ENCODE peak calls at places on chromosomes 7 and 10, in ten cellular contexts. One of them, this sample, is unnamed. For H3K9me3, the result is how much of the 10 kb centered on the place peaks cover.

GRCh38 chr7:117666689-117667088 is 186.9 kb downstream of the CFTR start:
- DNase-seq in fibroblast of lung: no peak
- DNase-seq in RWPE2: no peak
- DNase-seq in heart left ventricle: no peak
- DNase-seq in transverse colon: no peak
- DNase-seq in spleen: no peak
- DNase-seq in esophagus squamous epithelium: no peak
- DNase-seq in left ventricle myocardium inferior: no peak
- DNase-seq in CD8-positive, alpha-beta T cell: no peak
- DNase-seq in colonic mucosa: no peak
- DNase-seq in this sample: no peak

GRCh38 chr10:8312861-8313260 is 258.4 kb downstream of the GATA3 start:
- DNase-seq in fibroblast of lung: no peak
- DNase-seq in RWPE2: no peak
- DNase-seq in heart left ventricle: no peak
- DNase-seq in transverse colon: no peak
- DNase-seq in spleen: no peak
- DNase-seq in esophagus squamous epithelium: no peak
- DNase-seq in left ventricle myocardium inferior: no peak
- DNase-seq in CD8-positive, alpha-beta T cell: no peak
- DNase-seq in colonic mucosa: no peak
- DNase-seq in this sample: no peak

GRCh38 chr10:91051834-91052233 is 130.9 kb upstream of the ANKRD1 start:
- DNase-seq in fibroblast of lung: peak
- DNase-seq in RWPE2: no peak
- DNase-seq in heart left ventricle: no peak
- DNase-seq in transverse colon: peak
- DNase-seq in spleen: no peak
- DNase-seq in esophagus squamous epithelium: no peak
- DNase-seq in left ventricle myocardium inferior: peak
- DNase-seq in CD8-positive, alpha-beta T cell: no peak
- DNase-seq in colonic mucosa: no peak
- DNase-seq in this sample: no peak

GRCh38 chr7:149644754-149645153 is 128.6 kb downstream of the ZNF467 start:
- DNase-seq in fibroblast of lung: no peak
- DNase-seq in RWPE2: no peak
- DNase-seq in heart left ventricle: no peak
- DNase-seq in transverse colon: no peak
- DNase-seq in spleen: no peak
- DNase-seq in esophagus squamous epithelium: no peak
- DNase-seq in left ventricle myocardium inferior: no peak
- DNase-seq in CD8-positive, alpha-beta T cell: no peak
- DNase-seq in colonic mucosa: no peak
- DNase-seq in this sample: no peak

GRCh38 chr10:21625623-21626229 is 91.7 kb downstream of the MLLT10 start:
- DNase-seq in fibroblast of lung: no peak
- DNase-seq in RWPE2: no peak
- DNase-seq in heart left ventricle: no peak
- DNase-seq in transverse colon: no peak
- DNase-seq in spleen: no peak
- DNase-seq in esophagus squamous epithelium: no peak
- DNase-seq in left ventricle myocardium inferior: no peak
- DNase-seq in CD8-positive, alpha-beta T cell: no peak
- DNase-seq in colonic mucosa: no peak
- DNase-seq in this sample: no peak

GRCh38 chr10:66931340-66931948 is 5.6 kb downstream of the LRRTM3 start:
- DNase-seq in fibroblast of lung: peak
- DNase-seq in RWPE2: no peak
- DNase-seq in heart left ventricle: no peak
- DNase-seq in transverse colon: no peak
- DNase-seq in spleen: no peak
- DNase-seq in esophagus squamous epithelium: no peak
- DNase-seq in left ventricle myocardium inferior: no peak
- DNase-seq in CD8-positive, alpha-beta T cell: no peak
- DNase-seq in colonic mucosa: no peak
- DNase-seq in this sample: peak

GRCh38 chr7:101790566-101791293 is 26.7 kb upstream of the CUX1 start:
- DNase-seq in fibroblast of lung: no peak
- DNase-seq in RWPE2: no peak
- DNase-seq in heart left ventricle: no peak
- DNase-seq in transverse colon: no peak
- DNase-seq in spleen: peak
- DNase-seq in esophagus squamous epithelium: no peak
- DNase-seq in left ventricle myocardium inferior: no peak
- DNase-seq in CD8-positive, alpha-beta T cell: no peak
- DNase-seq in colonic mucosa: no peak
- DNase-seq in this sample: no peak

GRCh38 chr10:17206210-17206709 is 4.8 kb upstream of the TRDMT1 start:
- DNase-seq in fibroblast of lung: peak
- DNase-seq in RWPE2: no peak
- DNase-seq in heart left ventricle: no peak
- DNase-seq in transverse colon: no peak
- DNase-seq in spleen: no peak
- DNase-seq in esophagus squamous epithelium: no peak
- DNase-seq in left ventricle myocardium inferior: no peak
- DNase-seq in CD8-positive, alpha-beta T cell: peak
- DNase-seq in colonic mucosa: no peak
- DNase-seq in this sample: no peak

GRCh38 chr10:112375721-112376577 is 2.0 kb downstream of the ACSL5 start:
- DNase-seq in fibroblast of lung: peak
- DNase-seq in RWPE2: no peak
- DNase-seq in heart left ventricle: peak
- DNase-seq in transverse colon: peak
- DNase-seq in spleen: peak
- DNase-seq in esophagus squamous epithelium: no peak
- DNase-seq in left ventricle myocardium inferior: peak
- DNase-seq in CD8-positive, alpha-beta T cell: peak
- DNase-seq in colonic mucosa: peak
- DNase-seq in this sample: no peak

GRCh38 chr10:11587860-11588259 is 23.6 kb downstream of the USP6NL start:
- DNase-seq in fibroblast of lung: no peak
- DNase-seq in RWPE2: no peak
- DNase-seq in heart left ventricle: no peak
- DNase-seq in transverse colon: no peak
- DNase-seq in spleen: no peak
- DNase-seq in esophagus squamous epithelium: no peak
- DNase-seq in left ventricle myocardium inferior: no peak
- DNase-seq in CD8-positive, alpha-beta T cell: no peak
- DNase-seq in colonic mucosa: no peak
- DNase-seq in this sample: no peak

GRCh38 chr7:114859477-114859876 is 62.4 kb upstream of the MDFIC start:
- DNase-seq in fibroblast of lung: no peak
- DNase-seq in RWPE2: no peak
- DNase-seq in heart left ventricle: no peak
- DNase-seq in transverse colon: no peak
- DNase-seq in spleen: no peak
- DNase-seq in esophagus squamous epithelium: no peak
- DNase-seq in left ventricle myocardium inferior: no peak
- DNase-seq in CD8-positive, alpha-beta T cell: no peak
- DNase-seq in colonic mucosa: no peak
- DNase-seq in this sample: no peak

GRCh38 chr7:100568936-100569844 is 4.5 kb downstream of the SAP25 start:
- DNase-seq in fibroblast of lung: no peak
- DNase-seq in RWPE2: no peak
- DNase-seq in heart left ventricle: peak
- DNase-seq in transverse colon: peak
- DNase-seq in spleen: peak
- DNase-seq in esophagus squamous epithelium: no peak
- DNase-seq in left ventricle myocardium inferior: no peak
- DNase-seq in CD8-positive, alpha-beta T cell: peak
- DNase-seq in colonic mucosa: peak
- DNase-seq in this sample: no peak

DNA sequence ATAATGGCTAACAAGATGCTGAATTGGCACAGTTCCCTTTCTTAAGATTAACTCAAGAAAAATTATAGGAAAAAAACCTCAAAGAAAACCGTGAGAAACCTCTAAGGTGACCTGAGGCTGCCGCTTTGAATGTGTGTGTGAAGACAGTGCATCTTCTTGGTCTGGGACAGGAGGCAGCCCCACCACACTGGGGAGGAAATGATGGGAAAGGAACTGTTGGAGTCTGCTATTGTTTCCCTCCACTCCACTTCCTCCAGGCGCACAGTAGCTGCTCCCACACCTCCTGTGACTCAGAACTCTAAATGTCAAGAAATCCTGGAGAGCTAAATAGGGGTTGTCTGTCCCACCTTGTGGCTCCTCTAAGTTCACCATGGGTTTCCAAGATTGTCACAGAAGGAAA is 179.5 kb downstream of the PDE1C start:
- DNase-seq in fibroblast of lung: no peak
- DNase-seq in RWPE2: no peak
- DNase-seq in heart left ventricle: no peak
- DNase-seq in transverse colon: no peak
- DNase-seq in spleen: no peak
- DNase-seq in esophagus squamous epithelium: no peak
- DNase-seq in left ventricle myocardium inferior: no peak
- DNase-seq in CD8-positive, alpha-beta T cell: no peak
- DNase-seq in colonic mucosa: no peak
- DNase-seq in this sample: no peak
- H3K4me3 ChIP-seq in fibroblast of lung: no peak
- H3K4me3 ChIP-seq in RWPE2: no peak
- H3K4me3 ChIP-seq in heart left ventricle: no peak
- H3K4me3 ChIP-seq in transverse colon: no peak
- H3K4me3 ChIP-seq in spleen: no peak
- H3K4me3 ChIP-seq in esophagus squamous epithelium: no peak
- H3K4me3 ChIP-seq in left ventricle myocardium inferior: no peak
- H3K4me3 ChIP-seq in CD8-positive, alpha-beta T cell: no peak
- H3K4me3 ChIP-seq in colonic mucosa: no peak
- H3K4me3 ChIP-seq in this sample: no peak

DNA sequence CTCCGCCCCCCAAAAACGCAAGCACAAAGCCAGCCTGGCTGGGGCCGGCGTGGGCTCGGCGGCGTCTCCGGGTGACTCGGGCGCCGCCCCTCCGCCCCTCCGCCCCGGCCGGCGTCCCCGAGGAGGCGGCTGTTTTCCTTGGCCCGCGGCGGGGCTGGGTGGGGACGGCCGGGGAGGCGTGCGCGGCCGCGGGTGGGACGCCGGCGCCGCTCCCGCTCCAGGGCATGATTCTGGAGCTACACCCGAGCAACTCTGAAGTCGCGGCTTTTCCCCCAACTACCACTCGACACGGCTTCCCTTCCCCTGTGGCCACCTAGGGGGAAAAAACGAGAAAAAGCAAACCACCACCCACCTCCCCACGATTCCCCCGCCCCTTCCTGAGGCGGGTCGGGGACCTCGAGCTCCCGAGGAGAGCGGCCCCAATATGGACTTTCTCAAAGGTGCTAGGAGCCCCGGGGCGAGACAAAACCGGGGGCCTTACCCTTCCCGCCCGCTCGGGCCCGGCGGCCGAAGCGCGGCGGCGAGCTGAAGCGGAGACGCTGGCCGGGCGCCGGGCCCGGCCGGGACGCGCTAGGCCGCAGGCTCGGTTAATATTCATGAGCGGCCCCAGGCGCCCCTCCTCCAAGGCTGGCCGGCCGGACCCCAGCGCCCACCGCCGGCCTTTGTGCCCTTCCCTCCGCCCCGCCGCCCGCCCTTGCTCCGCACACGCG is 856 bp downstream of the ARHGAP21 start:
- DNase-seq in fibroblast of lung: peak
- DNase-seq in RWPE2: no peak
- DNase-seq in heart left ventricle: peak
- DNase-seq in transverse colon: peak
- DNase-seq in spleen: peak
- DNase-seq in esophagus squamous epithelium: no peak
- DNase-seq in left ventricle myocardium inferior: peak
- DNase-seq in CD8-positive, alpha-beta T cell: peak
- DNase-seq in colonic mucosa: peak
- DNase-seq in this sample: no peak
- TF ChIP-seq CTCF in fibroblast of lung: no peak
- TF ChIP-seq CTCF in RWPE2: no peak
- TF ChIP-seq CTCF in heart left ventricle: no peak
- TF ChIP-seq CTCF in transverse colon: no peak
- TF ChIP-seq CTCF in spleen: no peak
- TF ChIP-seq CTCF in esophagus squamous epithelium: no peak
- TF ChIP-seq CTCF in left ventricle myocardium inferior: peak
- TF ChIP-seq CTCF in CD8-positive, alpha-beta T cell: no peak
- TF ChIP-seq CTCF in colonic mucosa: no peak
- TF ChIP-seq CTCF in this sample: peak

DNA sequence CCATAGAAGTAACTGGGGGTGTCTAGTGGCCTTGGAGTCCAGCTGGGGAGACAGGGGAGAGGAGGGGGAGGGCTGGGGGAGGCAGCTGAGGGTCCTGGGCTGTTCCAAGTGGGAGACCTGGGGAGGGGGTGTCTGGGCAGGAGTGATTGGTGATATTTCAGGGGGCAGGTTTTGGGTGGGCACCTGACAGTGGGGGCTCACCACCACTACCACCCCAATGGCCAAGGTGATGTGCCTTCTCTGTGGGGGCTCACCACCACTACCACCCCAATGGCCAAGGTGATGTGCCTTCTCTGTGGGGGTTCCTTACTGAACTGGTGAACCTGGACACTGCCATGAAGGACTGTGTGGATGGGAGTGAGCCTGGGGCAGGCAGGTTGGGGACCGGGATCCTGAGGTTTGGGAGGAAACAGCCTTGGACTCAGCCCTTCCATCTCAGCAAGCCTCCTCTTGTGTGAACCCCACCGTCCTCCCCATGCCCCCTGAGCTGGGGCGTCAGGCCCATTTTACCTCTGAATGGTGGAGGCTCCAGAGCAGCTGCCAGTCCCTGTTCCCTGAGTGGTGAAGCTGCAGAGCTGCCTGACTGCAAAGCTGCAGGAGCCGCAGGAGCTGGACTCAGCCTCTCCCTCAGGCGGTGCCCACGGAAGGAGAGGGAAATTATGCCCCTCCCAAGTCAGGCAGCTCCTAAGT is 50.6 kb upstream of the ZNF716 start:
- DNase-seq in fibroblast of lung: no peak
- DNase-seq in RWPE2: no peak
- DNase-seq in heart left ventricle: no peak
- DNase-seq in transverse colon: no peak
- DNase-seq in spleen: peak
- DNase-seq in esophagus squamous epithelium: no peak
- DNase-seq in left ventricle myocardium inferior: no peak
- DNase-seq in CD8-positive, alpha-beta T cell: no peak
- DNase-seq in colonic mucosa: no peak
- DNase-seq in this sample: no peak
- H3K9me3 ChIP-seq in fibroblast of lung: under half
- H3K9me3 ChIP-seq in RWPE2: under half
- H3K9me3 ChIP-seq in heart left ventricle: under half
- H3K9me3 ChIP-seq in transverse colon: under half
- H3K9me3 ChIP-seq in spleen: half or more
- H3K9me3 ChIP-seq in esophagus squamous epithelium: under half
- H3K9me3 ChIP-seq in left ventricle myocardium inferior: under half
- H3K9me3 ChIP-seq in CD8-positive, alpha-beta T cell: under half
- H3K9me3 ChIP-seq in colonic mucosa: under half
- H3K9me3 ChIP-seq in this sample: under half

DNA sequence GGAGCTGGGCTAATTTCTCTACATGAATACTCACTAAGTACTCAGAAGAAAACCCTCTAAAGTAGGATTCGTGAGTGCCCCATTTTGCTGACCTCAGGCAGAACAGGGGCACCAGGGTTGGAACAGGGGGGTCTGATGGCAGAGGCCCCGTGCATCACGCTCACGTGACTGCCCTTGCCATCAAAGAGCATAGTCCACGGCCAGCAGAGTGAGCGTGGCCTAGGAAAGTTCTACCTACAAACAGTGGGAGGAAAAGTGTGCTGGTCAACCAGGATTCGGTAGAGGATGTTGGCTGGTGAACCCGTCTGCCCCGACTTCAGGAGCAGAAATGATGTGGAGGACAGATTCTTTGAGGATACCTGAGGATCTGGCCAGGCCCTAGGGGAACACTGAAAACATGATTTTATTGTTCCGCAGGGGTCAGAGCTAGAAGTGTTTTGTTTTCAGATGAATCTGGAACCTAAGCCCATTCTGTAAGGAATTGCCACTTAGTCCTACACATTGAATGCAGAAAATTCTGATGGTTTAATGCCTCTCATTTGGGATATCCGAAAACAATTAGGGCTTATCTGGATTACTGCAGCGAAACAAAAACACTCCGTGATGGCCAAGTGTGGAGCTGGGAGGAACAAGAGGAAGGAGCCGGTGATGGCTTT is 138.8 kb upstream of the SHH start:
- DNase-seq in fibroblast of lung: no peak
- DNase-seq in RWPE2: no peak
- DNase-seq in heart left ventricle: no peak
- DNase-seq in transverse colon: no peak
- DNase-seq in spleen: no peak
- DNase-seq in esophagus squamous epithelium: no peak
- DNase-seq in left ventricle myocardium inferior: no peak
- DNase-seq in CD8-positive, alpha-beta T cell: no peak
- DNase-seq in colonic mucosa: no peak
- DNase-seq in this sample: no peak
- H3K4me3 ChIP-seq in fibroblast of lung: no peak
- H3K4me3 ChIP-seq in RWPE2: no peak
- H3K4me3 ChIP-seq in heart left ventricle: no peak
- H3K4me3 ChIP-seq in transverse colon: no peak
- H3K4me3 ChIP-seq in spleen: no peak
- H3K4me3 ChIP-seq in esophagus squamous epithelium: no peak
- H3K4me3 ChIP-seq in left ventricle myocardium inferior: no peak
- H3K4me3 ChIP-seq in CD8-positive, alpha-beta T cell: no peak
- H3K4me3 ChIP-seq in colonic mucosa: no peak
- H3K4me3 ChIP-seq in this sample: no peak

This sample was measured in AG04450.